ENCODE peak calls at places on chromosomes 4 and X, in four cellular contexts. One of them, this sample, is unnamed. For H3K4me1, the result is how much of the 10 kb centered on the place peaks cover.

GRCh38 chr4:107094332-107094731 is 58.2 kb upstream of the DKK2 start:
- DNase-seq in vagina: no peak
- DNase-seq in HCT116: peak
- DNase-seq in K562: no peak
- DNase-seq in this sample: no peak

GRCh38 chrX:124507276-124507675 is 160.9 kb downstream of the SH2D1A start:
- DNase-seq in vagina: no peak
- DNase-seq in HCT116: no peak
- DNase-seq in K562: no peak
- DNase-seq in this sample: no peak

GRCh38 chrX:27775984-27776383 is 31.8 kb upstream of the MAGEB10 start:
- DNase-seq in vagina: no peak
- DNase-seq in HCT116: no peak
- DNase-seq in K562: no peak
- DNase-seq in this sample: no peak

GRCh38 chrX:11698747-11699146 is 33.0 kb upstream of the ARHGAP6 start:
- DNase-seq in vagina: no peak
- DNase-seq in HCT116: no peak
- DNase-seq in K562: no peak
- DNase-seq in this sample: no peak

GRCh38 chr4:183370786-183371185 is 48.6 kb upstream of the CLDN24 start:
- DNase-seq in vagina: no peak
- DNase-seq in HCT116: no peak
- DNase-seq in K562: no peak
- DNase-seq in this sample: no peak

GRCh38 chrX:93874554-93874953 is 200.5 kb downstream of the FAM133A start:
- DNase-seq in vagina: no peak
- DNase-seq in HCT116: no peak
- DNase-seq in K562: peak
- DNase-seq in this sample: no peak

GRCh38 chr4:106618920-106619319 is 250.3 kb upstream of the GIMD1 start:
- DNase-seq in vagina: no peak
- DNase-seq in HCT116: no peak
- DNase-seq in K562: no peak
- DNase-seq in this sample: no peak

GRCh38 chr4:170047774-170048354 is 21.7 kb upstream of the MFAP3L start:
- DNase-seq in vagina: no peak
- DNase-seq in HCT116: peak
- DNase-seq in K562: peak
- DNase-seq in this sample: peak

GRCh38 chr4:7904108-7904516 is 35.5 kb downstream of the AFAP1 start:
- DNase-seq in vagina: no peak
- DNase-seq in HCT116: no peak
- DNase-seq in K562: no peak
- DNase-seq in this sample: no peak

GRCh38 chr4:166432842-166433241 is 559.8 kb downstream of the TLL1 start:
- DNase-seq in vagina: no peak
- DNase-seq in HCT116: no peak
- DNase-seq in K562: no peak
- DNase-seq in this sample: no peak

GRCh38 chr4:18401868-18402267 is 380.3 kb upstream of the LCORL start:
- DNase-seq in vagina: no peak
- DNase-seq in HCT116: no peak
- DNase-seq in K562: no peak
- DNase-seq in this sample: no peak

GRCh38 chr4:24988776-24989175 is 42.0 kb downstream of the LGI2 start:
- DNase-seq in vagina: no peak
- DNase-seq in HCT116: peak
- DNase-seq in K562: peak
- DNase-seq in this sample: no peak

GRCh38 chr4:170497105-170497504 is 407.3 kb upstream of the AADAT start:
- DNase-seq in vagina: no peak
- DNase-seq in HCT116: no peak
- DNase-seq in K562: no peak
- DNase-seq in this sample: no peak

GRCh38 chrX:136168929-136169735 is 21.8 kb downstream of the FHL1 start:
- DNase-seq in vagina: no peak
- DNase-seq in HCT116: no peak
- DNase-seq in K562: peak
- DNase-seq in this sample: peak

GRCh38 chr4:38004062-38004461 is 43.9 kb downstream of the PTTG2 start:
- DNase-seq in vagina: no peak
- DNase-seq in HCT116: no peak
- DNase-seq in K562: no peak
- DNase-seq in this sample: no peak

GRCh38 chr4:149595500-149595899 is 220.1 kb downstream of the IQCM start:
- DNase-seq in vagina: no peak
- DNase-seq in HCT116: no peak
- DNase-seq in K562: no peak
- DNase-seq in this sample: no peak

GRCh38 chr4:144176476-144176875 is 36.0 kb upstream of the GYPA start:
- DNase-seq in vagina: no peak
- DNase-seq in HCT116: no peak
- DNase-seq in K562: no peak
- DNase-seq in this sample: no peak

DNA sequence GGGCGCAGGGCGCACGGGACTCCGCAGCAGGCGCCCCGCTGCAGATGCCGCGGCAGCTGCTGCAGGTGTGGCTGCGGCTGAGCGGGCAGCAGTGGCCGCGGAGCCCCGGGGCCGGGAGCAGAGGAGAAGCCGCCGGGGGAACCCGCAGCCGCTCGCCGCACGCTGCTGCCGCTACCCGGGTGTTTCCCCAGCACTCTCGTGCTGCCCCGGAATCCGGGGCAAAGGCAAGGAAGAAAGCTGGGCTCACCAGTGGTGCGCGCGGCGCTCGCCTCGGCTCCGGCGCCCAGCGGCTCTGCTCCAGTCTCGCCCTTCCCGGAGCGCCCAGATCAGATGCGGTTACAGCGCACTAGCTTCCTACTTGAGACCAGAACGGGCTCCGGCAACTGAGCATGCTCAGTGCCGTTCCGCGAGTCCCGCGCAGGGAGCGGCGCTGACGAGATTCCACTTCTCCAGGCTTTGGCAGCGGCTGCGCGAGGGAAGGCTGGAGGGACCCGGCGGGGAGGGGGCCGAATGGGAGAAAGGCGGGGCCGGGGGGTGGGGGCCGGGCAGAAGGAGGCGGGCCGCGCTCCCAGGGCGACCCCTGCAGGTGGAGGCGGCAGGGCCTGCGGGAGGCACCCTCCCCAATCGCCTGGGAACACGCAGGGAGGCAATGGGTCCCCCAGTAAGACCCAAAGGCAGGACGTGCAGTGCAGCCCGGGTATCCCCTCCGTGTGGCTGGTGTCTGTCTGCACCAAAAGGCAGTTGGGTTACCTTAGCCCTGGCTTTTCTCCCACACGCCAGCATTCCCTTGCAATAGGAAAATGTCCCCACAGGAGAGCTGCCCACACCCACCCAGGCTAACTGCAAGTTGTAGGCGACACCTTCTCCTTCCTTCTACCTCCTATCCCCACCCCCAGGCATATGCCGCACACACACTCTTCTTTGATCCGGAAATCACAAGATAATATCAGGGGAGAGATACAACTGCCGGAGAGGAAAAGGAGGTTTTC is at the start of gene APBB2:
- DNase-seq in vagina: peak
- DNase-seq in HCT116: peak
- DNase-seq in K562: peak
- DNase-seq in this sample: peak
- TF ChIP-seq POLR2A in vagina: peak
- TF ChIP-seq POLR2A in HCT116: peak
- TF ChIP-seq POLR2A in K562: no peak
- TF ChIP-seq POLR2A in this sample: peak

GRCh38 chr4:177313263-177313662 is 3.6 kb downstream of the NEIL3 start:
- DNase-seq in vagina: no peak
- DNase-seq in HCT116: no peak
- DNase-seq in K562: no peak
- DNase-seq in this sample: no peak

GRCh38 chr4:177308842-177309524 is 691 bp upstream of the NEIL3 start:
- DNase-seq in vagina: no peak
- DNase-seq in HCT116: no peak
- DNase-seq in K562: no peak
- DNase-seq in this sample: no peak

GRCh38 chr4:177308125-177308524 is 1.5 kb upstream of the NEIL3 start:
- DNase-seq in vagina: no peak
- DNase-seq in HCT116: no peak
- DNase-seq in K562: no peak
- DNase-seq in this sample: no peak

GRCh38 chr4:177309525-177310371 is at the start of gene NEIL3:
- DNase-seq in vagina: no peak
- DNase-seq in HCT116: peak
- DNase-seq in K562: peak
- DNase-seq in this sample: peak
- H3K4me1 ChIP-seq in vagina: under half
- H3K4me1 ChIP-seq in HCT116: under half
- H3K4me1 ChIP-seq in K562: under half
- H3K4me1 ChIP-seq in this sample: under half

GRCh38 chr4:73417973-73418372 is 13.9 kb downstream of the ALB start:
- DNase-seq in vagina: no peak
- DNase-seq in HCT116: no peak
- DNase-seq in K562: no peak
- DNase-seq in this sample: no peak
- TF ChIP-seq POLR2A in vagina: no peak
- TF ChIP-seq POLR2A in HCT116: no peak
- TF ChIP-seq POLR2A in K562: no peak
- TF ChIP-seq POLR2A in this sample: no peak

GRCh38 chr4:153520871-153521329 is 54.7 kb downstream of the TMEM131L start:
- DNase-seq in vagina: no peak
- DNase-seq in HCT116: no peak
- DNase-seq in K562: peak
- DNase-seq in this sample: no peak

GRCh38 chr4:153518001-153518400 is 51.8 kb downstream of the TMEM131L start:
- DNase-seq in vagina: no peak
- DNase-seq in HCT116: no peak
- DNase-seq in K562: no peak
- DNase-seq in this sample: peak

GRCh38 chr4:153520227-153520626 is 54.1 kb downstream of the TMEM131L start:
- DNase-seq in vagina: no peak
- DNase-seq in HCT116: no peak
- DNase-seq in K562: no peak
- DNase-seq in this sample: no peak

GRCh38 chr4:153518637-153519384 is 52.7 kb downstream of the TMEM131L start:
- DNase-seq in vagina: no peak
- DNase-seq in HCT116: no peak
- DNase-seq in K562: peak
- DNase-seq in this sample: no peak

GRCh38 chr4:153519677-153520076 is 53.5 kb downstream of the TMEM131L start:
- DNase-seq in vagina: no peak
- DNase-seq in HCT116: no peak
- DNase-seq in K562: no peak
- DNase-seq in this sample: no peak
- H3K4me1 ChIP-seq in vagina: under half
- H3K4me1 ChIP-seq in HCT116: under half
- H3K4me1 ChIP-seq in K562: under half
- H3K4me1 ChIP-seq in this sample: under half

DNA sequence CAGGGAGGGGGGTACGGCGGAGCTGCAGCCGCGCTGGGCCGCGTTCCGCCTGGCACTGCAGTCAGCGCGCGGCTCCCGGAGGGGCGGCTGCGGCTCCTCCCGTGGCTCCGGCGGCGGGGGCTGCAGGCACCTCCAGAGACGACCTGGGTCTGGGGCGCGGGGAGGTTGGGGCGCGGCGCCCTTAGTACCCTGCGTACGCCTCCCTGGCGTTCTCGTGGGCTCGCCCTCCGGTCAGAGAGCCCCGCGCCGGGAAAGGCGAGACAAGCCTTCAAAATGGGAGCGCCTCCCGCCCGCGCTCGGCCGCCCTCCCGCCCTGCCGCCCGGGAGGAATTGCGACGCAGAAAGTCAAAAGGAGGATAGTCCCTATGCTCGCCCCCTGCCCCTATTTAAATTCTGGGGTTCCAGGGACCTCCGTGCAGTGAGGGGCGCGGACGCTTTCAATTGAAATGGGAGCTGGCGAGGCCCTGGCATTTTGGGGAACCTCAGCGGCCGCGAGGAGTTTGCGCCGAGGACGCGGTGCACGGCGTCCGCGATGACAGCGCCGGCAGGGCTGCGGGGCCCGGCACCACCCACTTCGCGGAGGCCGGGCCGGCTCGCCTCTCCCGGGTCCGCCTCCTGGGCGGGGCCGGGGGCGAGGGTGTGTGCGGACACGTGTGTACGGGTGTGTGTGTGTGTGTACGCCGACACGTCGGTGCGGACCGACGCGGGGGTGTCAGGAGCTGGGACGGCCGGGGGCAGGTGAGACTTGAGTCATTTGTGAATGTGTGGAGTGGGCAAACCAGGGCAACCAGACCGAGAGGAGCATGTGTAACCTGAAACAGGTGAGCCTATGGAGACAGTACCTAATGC is 544 bp downstream of the HERC3 start:
- DNase-seq in vagina: peak
- DNase-seq in HCT116: peak
- DNase-seq in K562: peak
- DNase-seq in this sample: peak
- TF ChIP-seq POLR2A in vagina: peak
- TF ChIP-seq POLR2A in HCT116: no peak
- TF ChIP-seq POLR2A in K562: peak
- TF ChIP-seq POLR2A in this sample: peak

DNA sequence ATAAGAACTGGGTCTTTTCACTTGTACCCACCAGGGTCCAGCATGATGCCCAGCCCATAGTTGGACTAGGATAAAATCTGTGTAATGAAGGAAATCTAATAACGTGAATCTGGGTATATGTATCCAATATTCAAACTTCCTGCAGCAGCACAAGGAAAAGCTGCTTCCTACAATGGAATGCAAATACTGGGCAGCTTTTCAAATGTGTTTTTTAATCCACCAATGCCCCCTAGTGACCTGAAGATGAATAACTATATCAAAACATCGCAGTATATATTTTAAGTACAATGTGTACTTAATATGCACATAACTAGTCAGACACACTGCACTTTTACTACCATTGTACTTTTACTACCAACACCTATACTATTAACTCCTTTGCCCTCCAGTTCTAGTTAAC is 5.3 kb downstream of the APOO start:
- DNase-seq in vagina: no peak
- DNase-seq in HCT116: no peak
- DNase-seq in K562: peak
- DNase-seq in this sample: no peak
- H3K4me1 ChIP-seq in vagina: under half
- H3K4me1 ChIP-seq in HCT116: under half
- H3K4me1 ChIP-seq in K562: under half
- H3K4me1 ChIP-seq in this sample: under half

This sample was measured in uterus.